ENCODE peak calls at places on chromosome 11, in six cellular contexts. X is effector CD8-positive, alpha-beta T cell; R is EL; W is neural progenitor cell; H is hypothalamus; C is IMR-90. N is an unnamed sample.

GRCh38 chr11:125941241-125941605 is 4.6 kb upstream of the VSIG10L2 start:
- DNase-seq in X (no peak), R (no peak), W (no peak), H (no peak), C (no peak), N (no peak)

GRCh38 chr11:17208257-17208999 is 642 bp upstream of the PIK3C2A start:
- DNase-seq in X (peak), R (peak), W (peak), H (peak), C (peak), N (peak)

GRCh38 chr11:27471588-27472397 is 797 bp downstream of the LGR4 start:
- DNase-seq in X (peak), R (no peak), W (peak), H (peak), C (no peak), N (no peak)

GRCh38 chr11:2775626-2776350 is 76.0 kb upstream of the KCNQ1OT1 start:
- DNase-seq in X (no peak), R (no peak), W (no peak), H (no peak), C (no peak), N (no peak)

GRCh38 chr11:72534859-72535547 is 100.7 kb upstream of the CLPB start:
- DNase-seq in X (no peak), R (peak), W (peak), H (no peak), C (no peak), N (no peak)

GRCh38 chr11:117179048-117179999 is 781 bp downstream of the SIDT2 start:
- DNase-seq in X (peak), R (peak), W (peak), H (no peak), C (no peak), N (no peak)

GRCh38 chr11:45233121-45233803 is 52.9 kb downstream of the SYT13 start:
- DNase-seq in X (peak), R (peak), W (peak), H (no peak), C (peak), N (no peak)

GRCh38 chr11:16738949-16739262 is 459 bp downstream of the C11orf58 start:
- DNase-seq in X (no peak), R (no peak), W (no peak), H (no peak), C (no peak), N (no peak)

GRCh38 chr11:46520971-46521745 is 72.7 kb downstream of the AMBRA1 start:
- DNase-seq in X (no peak), R (peak), W (no peak), H (no peak), C (peak), N (peak)